ENCODE peak calls at places on chromosomes 13 and 19, in five cellular contexts. H, P, M, G and E are unnamed samples.

GRCh38 chr19:49639401-49640112 is 386 bp downstream of the RRAS start:
- DNase-seq in H (no peak), P (peak; percentile 57), M (no peak), G (no peak), E (no peak)

GRCh38 chr13:73825143-73825542 is 309.1 kb downstream of the KLF12 start:
- DNase-seq in H (no peak), P (no peak), M (no peak), G (no peak), E (no peak)

GRCh38 chr19:38930776-38931761 is at the start of gene MRPS12:
- DNase-seq in H (peak; percentile 99), P (peak; percentile 99), M (peak; percentile 95), G (peak; percentile 98), E (peak; percentile 100)

GRCh38 chr13:99979453-99980200 is 2.0 kb upstream of the ZIC2 start:
- DNase-seq in H (no peak), P (no peak), M (no peak), G (no peak), E (no peak)

GRCh38 chr19:29418106-29418684 is 107.6 kb upstream of the VSTM2B start:
- DNase-seq in H (no peak), P (no peak), M (no peak), G (no peak), E (no peak)

GRCh38 chr13:79973533-79973963 is 367.4 kb downstream of the SPRY2 start:
- DNase-seq in H (no peak), P (peak; percentile 8), M (no peak), G (no peak), E (no peak)

GRCh38 chr13:113457510-113457909 is 4.2 kb upstream of the ADPRHL1 start:
- DNase-seq in H (no peak), P (no peak), M (no peak), G (no peak), E (no peak)

GRCh38 chr19:6717441-6717971 is 2.9 kb downstream of the C3 start:
- DNase-seq in H (no peak), P (no peak), M (no peak), G (no peak), E (no peak)

GRCh38 chr19:28596561-28597071 is 616.3 kb downstream of the UQCRFS1 start:
- DNase-seq in H (no peak), P (no peak), M (no peak), G (no peak), E (no peak)

GRCh38 chr13:40383922-40384321 is 282.5 kb downstream of the FOXO1 start:
- DNase-seq in H (no peak), P (no peak), M (no peak), G (no peak), E (no peak)

GRCh38 chr13:57641071-57641470 is 9.5 kb downstream of the PCDH17 start:
- DNase-seq in H (no peak), P (no peak), M (no peak), G (no peak), E (no peak)

GRCh38 chr13:42168497-42168896 is 103.5 kb upstream of the AKAP11 start:
- DNase-seq in H (no peak), P (no peak), M (no peak), G (no peak), E (no peak)

GRCh38 chr19:18852634-18853033 is 20.9 kb downstream of the UPF1 start:
- DNase-seq in H (no peak), P (no peak), M (no peak), G (no peak), E (no peak)

GRCh38 chr19:18851673-18852325 is 20.0 kb downstream of the UPF1 start:
- DNase-seq in H (no peak), P (no peak), M (no peak), G (no peak), E (no peak)

GRCh38 chr19:18854982-18855381 is 23.2 kb downstream of the UPF1 start:
- DNase-seq in H (no peak), P (no peak), M (no peak), G (no peak), E (no peak)

GRCh38 chr19:18855647-18856384 is 24.1 kb downstream of the UPF1 start:
- DNase-seq in H (no peak), P (no peak), M (no peak), G (no peak), E (no peak)

GRCh38 chr19:18853755-18854427 is 22.1 kb downstream of the UPF1 start:
- DNase-seq in H (no peak), P (no peak), M (no peak), G (no peak), E (no peak)
- TF ChIP-seq CTCF in H (peak; percentile 9), P (no peak), M (no peak), G (no peak), E (no peak)

GRCh38 chr19:14031719-14032480 is at the start of gene IL27RA:
- DNase-seq in H (peak; percentile 22), P (peak; percentile 69), M (no peak), G (peak; percentile 13), E (peak; percentile 60)
- TF ChIP-seq CTCF in H (peak; percentile 73), P (peak; percentile 46), M (peak; percentile 36), G (peak; percentile 55), E (peak; percentile 50)

DNA sequence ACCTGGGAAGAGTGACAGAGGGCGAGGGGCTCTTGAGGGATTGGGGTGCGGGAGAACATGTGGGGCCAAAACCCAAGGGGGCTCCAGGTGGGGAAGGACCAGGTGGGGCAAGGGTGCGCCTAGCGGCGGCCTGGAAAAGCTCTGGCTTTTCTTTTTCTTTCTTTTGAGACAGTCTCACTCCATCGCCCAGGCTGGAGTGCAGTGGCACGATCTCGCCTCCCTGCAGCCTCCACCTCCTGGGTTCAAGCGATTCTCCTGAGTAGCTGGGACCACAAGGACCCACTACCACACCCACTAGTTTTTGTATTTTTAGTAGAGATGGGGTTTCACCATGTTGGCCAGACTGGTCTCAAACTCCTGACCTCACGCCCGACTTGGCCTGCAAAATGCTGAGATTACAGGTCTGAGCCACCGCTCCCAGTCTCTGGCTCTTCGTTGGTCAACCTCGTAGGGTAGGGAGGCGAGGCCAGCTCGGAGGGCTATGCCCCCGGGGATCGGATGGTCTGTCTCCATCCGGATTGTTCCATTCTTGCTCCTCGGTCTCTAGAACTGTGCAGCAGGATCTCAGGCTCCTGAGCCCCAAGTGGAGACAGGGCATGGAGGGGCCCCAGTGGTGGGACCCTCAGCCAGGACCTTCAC is 3.7 kb downstream of the GADD45B start:
- DNase-seq in H (peak; percentile 15), P (no peak), M (no peak), G (no peak), E (no peak)
- TF ChIP-seq CTCF in H (no peak), P (no peak), M (peak; percentile 2), G (peak; percentile 55), E (no peak)

GRCh38 chr19:2064395-2064787 is 13.3 kb upstream of the MKNK2 start:
- DNase-seq in H (no peak), P (peak; percentile 16), M (no peak), G (no peak), E (no peak)

GRCh38 chr19:2063824-2064223 is 12.8 kb upstream of the MKNK2 start:
- DNase-seq in H (no peak), P (peak; percentile 21), M (no peak), G (no peak), E (no peak)

GRCh38 chr19:2062770-2063169 is 11.7 kb upstream of the MKNK2 start:
- DNase-seq in H (no peak), P (peak; percentile 9), M (no peak), G (no peak), E (no peak)

GRCh38 chr19:2061093-2061935 is 10.3 kb upstream of the MKNK2 start:
- DNase-seq in H (peak; percentile 98), P (peak; percentile 100), M (peak; percentile 97), G (peak; percentile 86), E (peak; percentile 99)

DNA sequence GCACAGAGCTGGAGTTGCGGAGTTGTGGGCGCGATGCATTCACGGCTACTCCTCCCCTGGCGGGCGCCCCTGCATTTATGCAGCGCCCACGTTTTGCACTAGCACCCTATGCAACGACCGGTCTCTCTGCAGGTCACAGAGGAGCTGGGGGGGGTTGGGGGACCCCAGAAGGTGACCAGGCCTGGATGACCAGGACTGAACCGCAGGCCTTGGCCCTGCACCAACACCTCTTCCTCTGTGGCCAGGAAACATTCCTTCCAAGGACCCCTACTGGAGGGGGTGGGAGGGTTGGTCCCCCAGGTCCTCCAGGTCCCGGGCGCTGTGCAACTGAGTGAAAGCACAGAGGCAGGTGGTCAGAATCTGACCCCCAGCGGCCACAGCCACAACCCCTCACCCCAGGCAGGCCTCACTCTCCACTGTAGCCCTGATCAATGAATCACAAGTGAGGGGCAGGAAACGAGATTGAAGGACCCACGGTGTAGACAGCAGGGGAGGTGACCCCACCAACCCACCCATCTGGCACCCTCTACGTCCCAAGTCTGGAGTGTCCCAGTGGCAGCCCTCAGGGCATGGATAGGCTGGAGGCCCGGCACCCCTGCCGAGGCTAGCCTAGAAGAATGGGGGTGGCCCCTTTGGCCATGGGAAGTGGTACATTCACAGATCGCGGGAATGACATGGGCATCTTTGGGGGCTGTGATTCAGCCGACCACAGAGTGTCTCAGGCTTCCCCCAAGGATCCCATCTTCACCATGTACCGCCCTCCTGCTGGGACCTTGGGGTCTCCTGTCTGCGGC is 11.1 kb upstream of the MKNK2 start:
- DNase-seq in H (no peak), P (no peak), M (no peak), G (no peak), E (no peak)
- TF ChIP-seq CTCF in H (no peak), P (no peak), M (no peak), G (no peak), E (no peak)

GRCh38 chr13:58907347-58907746 is 1256.4 kb downstream of the DIAPH3 start:
- DNase-seq in H (no peak), P (no peak), M (no peak), G (no peak), E (no peak)
- TF ChIP-seq CTCF in H (peak; percentile 8), P (no peak), M (no peak), G (no peak), E (no peak)

DNA sequence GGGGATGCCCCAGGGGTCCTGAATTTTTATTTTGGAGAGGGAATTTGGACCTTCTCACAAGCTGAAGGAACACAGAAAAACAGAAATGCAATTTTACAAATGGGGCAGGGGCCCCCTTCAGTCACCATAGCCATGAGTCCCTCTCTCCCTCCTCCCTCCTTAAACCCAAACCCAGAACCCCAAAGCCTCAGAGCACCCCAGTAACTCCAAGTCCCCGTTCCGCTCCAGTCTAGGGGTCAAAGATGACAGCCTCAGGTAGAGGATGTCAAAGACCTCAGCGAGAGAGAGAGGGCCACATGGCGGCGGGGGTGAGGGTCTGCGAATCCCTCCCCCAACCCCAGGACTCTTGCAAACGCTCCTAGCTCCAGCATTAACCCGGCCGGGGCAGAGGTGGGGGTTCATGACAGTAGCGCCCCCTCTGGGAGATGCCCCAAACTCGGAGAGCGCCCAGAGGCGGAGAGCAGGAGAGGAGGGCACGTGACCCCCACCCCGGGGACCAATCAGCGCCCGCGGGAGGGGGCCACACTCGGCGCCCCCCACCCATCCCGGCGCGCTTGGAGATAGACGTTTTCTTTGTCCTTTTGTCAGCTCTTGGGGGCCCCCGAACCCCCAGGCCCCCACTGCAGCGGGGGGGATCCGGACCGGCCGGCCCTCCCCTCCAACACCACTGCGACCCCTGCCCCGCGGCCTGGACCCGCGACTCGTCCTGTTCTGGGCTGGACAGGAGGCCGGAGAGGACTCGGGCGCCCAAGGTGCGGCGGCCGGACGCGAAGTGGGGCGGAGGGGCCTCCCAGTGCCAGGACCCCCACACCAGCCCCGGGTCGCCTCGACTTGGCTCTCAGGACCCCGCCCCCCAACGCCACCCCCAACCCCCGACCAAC is 20.8 kb upstream of the SEMA6B start:
- DNase-seq in H (no peak), P (no peak), M (no peak), G (no peak), E (no peak)
- TF ChIP-seq CTCF in H (peak; percentile 45), P (no peak), M (no peak), G (peak; percentile 29), E (peak; percentile 6)